ENCODE peak calls at places on chromosomes 3 and 15, in four cellular contexts. One of them, this sample, is unnamed.

GRCh38 chr15:57740048-57740447 is 33.5 kb downstream of the POLR2M start:
- DNase-seq in SJSA1: no peak
- DNase-seq in HuH-7.5: no peak
- DNase-seq in activated CD4-positive, alpha-beta T cell treated with anti-CD3 and anti-CD28 coated beads, Interleukin-2, amount 50 U/mL, for 48 hours: no peak
- DNase-seq in this sample: no peak

GRCh38 chr15:96359772-96360498 is 29.4 kb downstream of the NR2F2 start:
- DNase-seq in SJSA1: no peak
- DNase-seq in HuH-7.5: peak; percentile 16
- DNase-seq in activated CD4-positive, alpha-beta T cell treated with anti-CD3 and anti-CD28 coated beads, Interleukin-2, amount 50 U/mL, for 48 hours: no peak
- DNase-seq in this sample: no peak

GRCh38 chr3:66904816-66905543 is 93.1 kb upstream of the KBTBD8 start:
- DNase-seq in SJSA1: no peak
- DNase-seq in HuH-7.5: no peak
- DNase-seq in activated CD4-positive, alpha-beta T cell treated with anti-CD3 and anti-CD28 coated beads, Interleukin-2, amount 50 U/mL, for 48 hours: no peak
- DNase-seq in this sample: peak; percentile 79

GRCh38 chr3:102454101-102454625 is 19.3 kb downstream of the ZPLD1 start:
- DNase-seq in SJSA1: no peak
- DNase-seq in HuH-7.5: no peak
- DNase-seq in activated CD4-positive, alpha-beta T cell treated with anti-CD3 and anti-CD28 coated beads, Interleukin-2, amount 50 U/mL, for 48 hours: no peak
- DNase-seq in this sample: no peak

GRCh38 chr15:68051109-68051508 is 3.0 kb upstream of the PIAS1 start:
- DNase-seq in SJSA1: no peak
- DNase-seq in HuH-7.5: no peak
- DNase-seq in activated CD4-positive, alpha-beta T cell treated with anti-CD3 and anti-CD28 coated beads, Interleukin-2, amount 50 U/mL, for 48 hours: no peak
- DNase-seq in this sample: peak; percentile 53

GRCh38 chr3:58404396-58404795 is 29.2 kb downstream of the PDHB start:
- DNase-seq in SJSA1: no peak
- DNase-seq in HuH-7.5: no peak
- DNase-seq in activated CD4-positive, alpha-beta T cell treated with anti-CD3 and anti-CD28 coated beads, Interleukin-2, amount 50 U/mL, for 48 hours: no peak
- DNase-seq in this sample: no peak

GRCh38 chr3:82640254-82640653 is 878.8 kb upstream of the GBE1 start:
- DNase-seq in SJSA1: no peak
- DNase-seq in HuH-7.5: no peak
- DNase-seq in activated CD4-positive, alpha-beta T cell treated with anti-CD3 and anti-CD28 coated beads, Interleukin-2, amount 50 U/mL, for 48 hours: no peak
- DNase-seq in this sample: no peak

GRCh38 chr15:23647421-23648375 is at the start of gene MAGEL2:
- DNase-seq in SJSA1: no peak
- DNase-seq in HuH-7.5: no peak
- DNase-seq in activated CD4-positive, alpha-beta T cell treated with anti-CD3 and anti-CD28 coated beads, Interleukin-2, amount 50 U/mL, for 48 hours: no peak
- DNase-seq in this sample: no peak

GRCh38 chr15:35697549-35698299 is 151.8 kb upstream of the DPH6 start:
- DNase-seq in SJSA1: peak; percentile 53
- DNase-seq in HuH-7.5: no peak
- DNase-seq in activated CD4-positive, alpha-beta T cell treated with anti-CD3 and anti-CD28 coated beads, Interleukin-2, amount 50 U/mL, for 48 hours: no peak
- DNase-seq in this sample: no peak

This sample was measured in OCI-M1.